ENCODE peak calls at places on chromosome 6, in seven cellular contexts. S is testis, T is Panc1, Q is PC-3, Z is HFF-Myc, E is AG10803, X is foreskin fibroblast. G is an unnamed sample.

GRCh38 chr6:28446818-28447511 is 3.7 kb upstream of the ZSCAN23 start:
- DNase-seq in S (peak), T (no peak), Q (no peak), Z (no peak), E (peak), X (peak), G (no peak)

GRCh38 chr6:137631323-137631722 is 137.1 kb upstream of the OLIG3 start:
- DNase-seq in S (no peak), T (no peak), Q (no peak), Z (no peak), E (no peak), X (no peak), G (no peak)

GRCh38 chr6:76438768-76439167 is 366.3 kb upstream of the IMPG1 start:
- DNase-seq in S (no peak), T (no peak), Q (no peak), Z (no peak), E (no peak), X (no peak), G (no peak)

GRCh38 chr6:157831424-157832249 is 8.6 kb downstream of the SNX9 start:
- DNase-seq in S (no peak), T (no peak), Q (no peak), Z (no peak), E (no peak), X (no peak), G (peak)

GRCh38 chr6:155310596-155310995 is 3.7 kb downstream of the TFB1M start:
- DNase-seq in S (no peak), T (no peak), Q (peak), Z (no peak), E (peak), X (peak), G (no peak)

GRCh38 chr6:76774750-76775396 is 688.4 kb downstream of the HTR1B start:
- DNase-seq in S (peak), T (no peak), Q (no peak), Z (no peak), E (no peak), X (no peak), G (no peak)

GRCh38 chr6:31430449-31430848 is 27.1 kb downstream of the MICA start:
- DNase-seq in S (no peak), T (no peak), Q (no peak), Z (no peak), E (no peak), X (no peak), G (no peak)

GRCh38 chr6:136608991-136609390 is 58.8 kb upstream of the MAP7 start:
- DNase-seq in S (no peak), T (no peak), Q (peak), Z (no peak), E (peak), X (peak), G (peak)

GRCh38 chr6:112282217-112282616 is 27.9 kb upstream of the LAMA4 start:
- DNase-seq in S (peak), T (no peak), Q (peak), Z (peak), E (peak), X (peak), G (peak)

GRCh38 chr6:44072959-44073611 is 54.2 kb downstream of the MRPL14 start:
- DNase-seq in S (peak), T (no peak), Q (peak), Z (no peak), E (peak), X (peak), G (no peak)

GRCh38 chr6:107843400-107843799 is 19.3 kb upstream of the SCML4 start:
- DNase-seq in S (no peak), T (no peak), Q (no peak), Z (no peak), E (no peak), X (no peak), G (no peak)

GRCh38 chr6:123462141-123462540 is 174.6 kb downstream of the TRDN start:
- DNase-seq in S (no peak), T (no peak), Q (no peak), Z (no peak), E (no peak), X (no peak), G (no peak)

GRCh38 chr6:149864578-149865535 is 698 bp upstream of the LRP11 start:
- DNase-seq in S (peak), T (no peak), Q (peak), Z (no peak), E (peak), X (peak), G (no peak)

GRCh38 chr6:133187657-133188453 is 53.3 kb upstream of the EYA4 start:
- DNase-seq in S (no peak), T (no peak), Q (peak), Z (no peak), E (no peak), X (no peak), G (peak)

GRCh38 chr6:108556864-108557493 is 3.7 kb upstream of the FOXO3 start:
- DNase-seq in S (peak), T (no peak), Q (peak), Z (no peak), E (peak), X (peak), G (no peak)

GRCh38 chr6:90072961-90073464 is 178.7 kb downstream of the GJA10 start:
- DNase-seq in S (no peak), T (no peak), Q (no peak), Z (no peak), E (peak), X (no peak), G (no peak)

GRCh38 chr6:42120895-42121865 is 21.2 kb downstream of the C6orf132 start:
- DNase-seq in S (no peak), T (no peak), Q (peak), Z (no peak), E (peak), X (no peak), G (no peak)

GRCh38 chr6:166435574-166435973 is 52.8 kb upstream of the MPC1 start:
- DNase-seq in S (no peak), T (no peak), Q (no peak), Z (no peak), E (peak), X (peak), G (no peak)

GRCh38 chr6:45084257-45084656 is 243.9 kb upstream of the RUNX2 start:
- DNase-seq in S (no peak), T (no peak), Q (peak), Z (no peak), E (peak), X (no peak), G (no peak)

GRCh38 chr6:18263561-18264337 is 581 bp downstream of the DEK start:
- DNase-seq in S (peak), T (no peak), Q (peak), Z (no peak), E (no peak), X (peak), G (no peak)

GRCh38 chr6:21201181-21201580 is 392.4 kb upstream of the SOX4 start:
- DNase-seq in S (no peak), T (no peak), Q (no peak), Z (no peak), E (no peak), X (no peak), G (no peak)

GRCh38 chr6:100678027-100678426 is 203.1 kb downstream of the ASCC3 start:
- DNase-seq in S (no peak), T (no peak), Q (no peak), Z (no peak), E (no peak), X (no peak), G (no peak)

GRCh38 chr6:10384333-10384718 is 30.5 kb downstream of the TFAP2A start:
- DNase-seq in S (no peak), T (no peak), Q (no peak), Z (no peak), E (no peak), X (no peak), G (no peak)

GRCh38 chr6:160277546-160277945 is 18.9 kb upstream of the SLC22A2 start:
- DNase-seq in S (no peak), T (no peak), Q (no peak), Z (no peak), E (no peak), X (no peak), G (no peak)

GRCh38 chr6:145727817-145728388 is 7.4 kb downstream of the EPM2A start:
- DNase-seq in S (no peak), T (no peak), Q (no peak), Z (no peak), E (no peak), X (no peak), G (no peak)

GRCh38 chr6:111549744-111550143 is 55.9 kb downstream of the TRAF3IP2 start:
- DNase-seq in S (no peak), T (no peak), Q (no peak), Z (no peak), E (no peak), X (no peak), G (no peak)

GRCh38 chr6:78436335-78436734 is 431.0 kb upstream of the IRAK1BP1 start:
- DNase-seq in S (peak), T (no peak), Q (peak), Z (peak), E (peak), X (peak), G (peak)
- TF ChIP-seq CTCF in S (peak), T (peak), Q (peak), Z (peak), E (peak), X (peak), G (peak)

DNA sequence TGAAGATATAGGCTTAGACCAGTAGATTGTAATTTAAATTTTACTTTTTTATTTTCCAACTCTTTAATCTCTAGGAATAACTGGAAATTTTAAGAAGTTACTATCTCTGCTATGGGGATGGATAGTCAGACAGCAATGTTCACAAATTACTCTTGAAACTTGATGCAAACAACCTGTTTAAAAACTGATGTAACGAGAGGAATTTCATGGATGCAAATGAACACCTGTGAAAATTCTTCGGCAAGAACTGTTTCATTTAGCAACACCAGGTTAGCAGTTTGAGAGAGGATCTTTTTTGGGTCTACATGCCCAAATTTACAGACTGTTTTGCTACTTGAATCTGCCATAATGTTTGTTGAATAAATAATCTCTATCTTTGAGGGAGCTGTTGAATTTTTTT is 20.0 kb upstream of the RSPH3 start:
- DNase-seq in S (no peak), T (no peak), Q (no peak), Z (no peak), E (no peak), X (no peak), G (no peak)
- H3K4me3 ChIP-seq in S (no peak), T (no peak), Q (no peak), Z (no peak), E (no peak), X (no peak), G (no peak)

DNA sequence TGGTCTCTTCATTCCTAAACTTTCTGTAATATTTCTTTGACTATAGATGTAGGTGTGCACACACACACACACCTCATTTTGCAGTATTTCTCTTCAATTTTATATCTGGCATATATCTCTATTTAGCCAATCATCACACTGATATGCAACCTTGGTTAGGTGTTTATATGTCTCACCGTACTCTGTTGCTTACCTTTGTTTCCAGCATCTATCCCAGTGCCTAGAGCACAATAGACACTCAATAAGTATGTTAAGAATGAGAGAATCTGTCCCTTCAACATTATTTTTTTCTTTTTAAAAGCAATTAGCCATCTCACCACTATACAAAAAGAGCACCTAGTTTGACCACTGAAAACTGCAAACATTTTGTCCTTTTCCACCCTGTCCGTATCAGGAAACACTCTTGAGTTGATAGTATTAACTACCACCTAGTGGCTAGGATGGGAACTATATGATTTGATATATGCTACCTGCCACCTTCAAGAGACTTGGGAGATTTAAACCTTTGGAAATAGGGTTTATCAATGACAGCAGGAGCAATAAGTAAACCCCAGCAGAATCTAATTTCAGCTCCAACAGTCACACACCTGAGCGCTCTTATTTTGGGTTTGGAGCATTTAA is 48.7 kb upstream of the RSPO3 start:
- DNase-seq in S (no peak), T (no peak), Q (peak), Z (peak), E (peak), X (peak), G (peak)
- TF ChIP-seq CTCF in S (peak), T (peak), Q (peak), Z (peak), E (peak), X (peak), G (peak)

DNA sequence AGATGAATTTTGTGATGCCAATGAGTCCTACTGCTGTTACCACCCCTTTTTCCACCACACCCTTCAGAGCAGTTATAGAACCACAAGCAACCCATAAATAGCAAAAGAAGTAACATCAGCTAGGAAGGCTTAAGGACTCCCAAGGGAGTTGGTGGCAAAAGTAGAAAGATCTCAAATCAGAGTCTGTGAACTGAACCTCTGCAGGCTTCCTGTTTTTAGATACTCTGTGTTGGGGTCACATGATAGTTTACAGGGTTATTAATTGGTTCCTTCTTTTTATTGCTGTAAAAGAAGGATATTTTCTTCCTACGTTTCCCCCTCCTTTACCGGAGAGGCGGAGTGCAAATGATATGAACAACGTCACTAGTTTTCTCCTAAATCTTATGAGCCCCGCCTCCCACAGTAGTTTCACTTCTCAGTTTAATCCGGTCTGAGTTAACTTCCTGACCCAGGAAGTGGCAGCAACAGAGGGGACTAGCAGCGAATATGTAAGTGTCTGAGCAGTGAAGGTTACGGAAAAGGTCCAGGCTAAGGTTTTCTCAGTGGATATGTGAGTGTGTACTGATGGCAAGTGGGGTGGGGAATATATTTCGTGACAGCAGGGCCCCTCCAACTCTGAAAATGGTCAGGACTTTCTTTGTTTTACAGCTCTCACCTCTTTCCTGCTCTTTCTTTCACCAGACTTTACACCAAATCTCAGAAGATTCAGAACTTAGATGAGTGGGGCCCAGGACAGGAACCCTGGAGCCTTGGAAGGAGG is at the start of gene TRIM38:
- DNase-seq in S (peak), T (peak), Q (peak), Z (peak), E (peak), X (peak), G (peak)
- H3K4me3 ChIP-seq in S (peak), T (peak), Q (peak), Z (peak), E (peak), X (peak), G (peak)

G was measured in astrocyte of the cerebellum.